ENCODE peak calls at places on chromosome 1, in five cellular contexts. J is stimulated activated CD8-positive, alpha-beta memory T cell treated with anti-CD3 and anti-CD28 coated beads, Interleukin-15, amount 100 ng/mL, for 1 hour; B is activated gamma-delta T cell treated with Interleukin-2 at 50 U/mL for 16 hours; D is psoas muscle; T is C1 segment of cervical spinal cord. N is an unnamed sample.

GRCh38 chr1:181554465-181554864 is 71.1 kb downstream of the CACNA1E start:
- DNase-seq in J (no peak), T (no peak), D (no peak), B (no peak), N (no peak)

GRCh38 chr1:152141971-152142584 is 16.9 kb downstream of the RPTN start:
- DNase-seq in J (no peak), D (no peak), T (peak), B (no peak), N (peak)

GRCh38 chr1:85612704-85613361 is 32.3 kb downstream of the CCN1 start:
- DNase-seq in D (no peak), B (no peak), J (no peak), T (no peak), N (peak)

GRCh38 chr1:3783651-3784474 is 11.3 kb downstream of the SMIM1 start:
- DNase-seq in J (no peak), T (no peak), D (no peak), B (no peak), N (no peak)

GRCh38 chr1:19437911-19438310 is 47.4 kb downstream of the CAPZB start:
- DNase-seq in J (no peak), B (no peak), T (no peak), D (peak), N (no peak)

GRCh38 chr1:31152181-31152768 is 86.8 kb upstream of the PUM1 start:
- DNase-seq in B (no peak), T (no peak), D (no peak), J (no peak), N (peak)

GRCh38 chr1:9816199-9816598 is 7.6 kb downstream of the CLSTN1 start:
- DNase-seq in J (no peak), T (no peak), B (no peak), D (no peak), N (no peak)

GRCh38 chr1:171506525-171507304 is 21.4 kb downstream of the PRRC2C start:
- DNase-seq in T (no peak), J (no peak), D (no peak), B (no peak), N (no peak)

GRCh38 chr1:25562101-25562927 is 18.9 kb downstream of the LDLRAP1 start:
- DNase-seq in B (peak), D (peak), T (no peak), J (peak), N (no peak)

GRCh38 chr1:192476802-192477298 is 98.7 kb upstream of the RGS1 start:
- DNase-seq in T (no peak), J (no peak), B (no peak), D (no peak), N (peak)

GRCh38 chr1:217333939-217334338 is 297.0 kb downstream of the GPATCH2 start:
- DNase-seq in D (no peak), J (no peak), T (no peak), B (no peak), N (peak)

GRCh38 chr1:54757833-54758232 is 6.5 kb downstream of the PARS2 start:
- DNase-seq in D (no peak), T (no peak), B (no peak), J (no peak), N (no peak)

GRCh38 chr1:53134961-53135734 is 7.3 kb downstream of the SLC1A7 start:
- DNase-seq in T (no peak), B (no peak), D (no peak), J (no peak), N (peak)

GRCh38 chr1:78401148-78401547 is 89.6 kb upstream of the PTGFR start:
- DNase-seq in D (no peak), T (no peak), J (no peak), B (no peak), N (no peak)

GRCh38 chr1:55146781-55147180 is 68.4 kb downstream of the USP24 start:
- DNase-seq in T (no peak), B (no peak), J (no peak), D (no peak), N (peak)

GRCh38 chr1:4214826-4215225 is 314.8 kb upstream of the C1orf174 start:
- DNase-seq in B (no peak), D (no peak), T (no peak), J (no peak), N (no peak)

GRCh38 chr1:24900985-24901781 is 28.9 kb downstream of the RUNX3 start:
- DNase-seq in B (no peak), D (no peak), T (no peak), J (no peak), N (no peak)

GRCh38 chr1:94589728-94590127 is 48.2 kb upstream of the F3 start:
- DNase-seq in J (no peak), D (no peak), B (no peak), T (no peak), N (no peak)

GRCh38 chr1:97314685-97315084 is 593.1 kb downstream of the PTBP2 start:
- DNase-seq in T (no peak), D (no peak), B (no peak), J (no peak), N (no peak)

GRCh38 chr1:95197616-95198252 is 36.3 kb upstream of the RWDD3 start:
- DNase-seq in J (no peak), T (no peak), B (no peak), D (no peak), N (peak)

GRCh38 chr1:21861602-21862429 is 49.8 kb downstream of the LDLRAD2 start:
- DNase-seq in D (no peak), J (no peak), T (no peak), B (no peak), N (peak)

GRCh38 chr1:211610779-211611556 is 32.0 kb upstream of the SLC30A1 start:
- DNase-seq in T (peak), J (no peak), D (no peak), B (no peak), N (peak)

GRCh38 chr1:94808682-94809081 is 11.5 kb upstream of the SLC44A3 start:
- DNase-seq in T (no peak), B (no peak), D (no peak), J (no peak), N (no peak)

GRCh38 chr1:201126832-201127754 is at the start of gene ASCL5:
- DNase-seq in J (no peak), D (no peak), T (no peak), B (no peak), N (peak)

GRCh38 chr1:204072951-204073836 is at the start of gene SOX13:
- DNase-seq in D (peak), J (no peak), B (peak), T (peak), N (peak)

GRCh38 chr1:214445846-214446614 is 105.4 kb downstream of the PTPN14 start:
- DNase-seq in J (no peak), D (no peak), T (no peak), B (no peak), N (peak)

GRCh38 chr1:206921772-206922265 is at the start of gene FCMR:
- DNase-seq in T (peak), B (peak), J (no peak), D (no peak), N (no peak)

GRCh38 chr1:93722081-93723031 is 40.7 kb upstream of the BCAR3 start:
- DNase-seq in D (no peak), B (no peak), J (no peak), T (no peak), N (no peak)